ENCODE peak calls at places on chromosomes 5 and 9, in seven cellular contexts. X is body of pancreas; W is lower lobe of right lung; E is endothelial cell of umbilical vein; A is esophagus squamous epithelium; Q is CD4-positive, CD25-positive, alpha-beta regulatory T cell; G is adipocyte. B is an unnamed sample. For H3K36me3 and H3K4me1, the result is how much of the 10 kb centered on the place peaks cover.

GRCh38 chr9:108417726-108418125 is 438.1 kb downstream of the ACTL7B start:
- DNase-seq in Q (no peak), E (no peak), A (no peak), G (no peak), W (no peak), X (no peak), B (no peak)

GRCh38 chr5:73121109-73121443 is 701 bp downstream of the TMEM171 start:
- DNase-seq in G (peak), E (peak), A (no peak), X (no peak), Q (no peak), W (no peak), B (peak)

GRCh38 chr9:1978941-1979340 is 36.2 kb upstream of the SMARCA2 start:
- DNase-seq in W (peak), Q (no peak), X (peak), A (no peak), G (peak), E (no peak), B (no peak)

GRCh38 chr9:696332-697090 is 145.0 kb upstream of the DMRT1 start:
- DNase-seq in Q (no peak), G (peak), E (peak), X (peak), W (no peak), A (no peak), B (no peak)

GRCh38 chr5:179293276-179293675 is 52.0 kb downstream of the ADAMTS2 start:
- DNase-seq in G (no peak), W (no peak), A (no peak), Q (no peak), X (peak), E (no peak), B (no peak)

GRCh38 chr9:96450613-96451544 is 910 bp downstream of the HABP4 start:
- DNase-seq in A (no peak), X (peak), E (peak), Q (peak), G (peak), W (no peak), B (peak)

GRCh38 chr5:72586788-72587530 is 79.7 kb upstream of the ZNF366 start:
- DNase-seq in G (peak), Q (no peak), W (no peak), A (no peak), E (no peak), X (no peak), B (no peak)

GRCh38 chr9:17462869-17463464 is 115.9 kb upstream of the SH3GL2 start:
- DNase-seq in Q (peak), X (peak), E (peak), G (peak), W (no peak), A (no peak), B (peak)

GRCh38 chr9:107548298-107549142 is 59.0 kb upstream of the KLF4 start:
- DNase-seq in X (peak), A (no peak), Q (no peak), E (peak), W (no peak), G (peak), B (no peak)

GRCh38 chr5:74612059-74612458 is 28.5 kb downstream of the ENC1 start:
- DNase-seq in X (no peak), E (no peak), W (no peak), A (no peak), G (no peak), Q (no peak), B (no peak)

GRCh38 chr9:129644902-129645301 is 3.0 kb upstream of the ASB6 start:
- DNase-seq in W (no peak), Q (no peak), A (no peak), E (no peak), X (no peak), G (no peak), B (no peak)

GRCh38 chr5:38341641-38342040 is 83.3 kb downstream of the EGFLAM start:
- DNase-seq in E (no peak), Q (no peak), A (no peak), G (no peak), X (no peak), W (no peak), B (no peak)

GRCh38 chr5:71475788-71476384 is 20.4 kb downstream of the BDP1 start:
- DNase-seq in A (no peak), W (no peak), E (peak), X (no peak), Q (peak), G (peak), B (peak)

GRCh38 chr5:155943516-155944407 is 383.2 kb upstream of the SGCD start:
- DNase-seq in A (no peak), G (peak), E (no peak), X (peak), Q (peak), W (no peak), B (peak)

GRCh38 chr5:171845857-171846785 is 60.5 kb downstream of the SMIM23 start:
- DNase-seq in Q (no peak), G (peak), A (no peak), X (no peak), W (no peak), E (no peak), B (no peak)

GRCh38 chr5:18483386-18483785 is 849.1 kb downstream of the TAF11L14 start:
- DNase-seq in X (no peak), E (no peak), G (no peak), A (no peak), W (no peak), Q (no peak), B (no peak)

GRCh38 chr5:142012186-142012785 is 541 bp downstream of the GNPDA1 start:
- DNase-seq in G (peak), E (peak), W (peak), Q (peak), X (peak), A (no peak), B (peak)

GRCh38 chr5:142011572-142012185 is 1.1 kb downstream of the GNPDA1 start:
- DNase-seq in W (no peak), A (no peak), X (no peak), G (no peak), E (no peak), Q (no peak), B (no peak)

GRCh38 chr5:142007237-142007544 is 5.6 kb downstream of the GNPDA1 start:
- DNase-seq in X (no peak), W (no peak), G (no peak), A (no peak), Q (no peak), E (no peak), B (no peak)

GRCh38 chr5:142008813-142009212 is 4.0 kb downstream of the GNPDA1 start:
- DNase-seq in X (no peak), A (no peak), Q (no peak), G (no peak), W (no peak), E (no peak), B (no peak)

GRCh38 chr5:142009886-142010285 is 2.9 kb downstream of the GNPDA1 start:
- DNase-seq in A (no peak), W (no peak), E (no peak), X (no peak), Q (no peak), G (no peak), B (no peak)
- H3K36me3 ChIP-seq in A (under half), W (under half), E (under half), X (under half), Q (under half), G (under half), B (under half)

DNA sequence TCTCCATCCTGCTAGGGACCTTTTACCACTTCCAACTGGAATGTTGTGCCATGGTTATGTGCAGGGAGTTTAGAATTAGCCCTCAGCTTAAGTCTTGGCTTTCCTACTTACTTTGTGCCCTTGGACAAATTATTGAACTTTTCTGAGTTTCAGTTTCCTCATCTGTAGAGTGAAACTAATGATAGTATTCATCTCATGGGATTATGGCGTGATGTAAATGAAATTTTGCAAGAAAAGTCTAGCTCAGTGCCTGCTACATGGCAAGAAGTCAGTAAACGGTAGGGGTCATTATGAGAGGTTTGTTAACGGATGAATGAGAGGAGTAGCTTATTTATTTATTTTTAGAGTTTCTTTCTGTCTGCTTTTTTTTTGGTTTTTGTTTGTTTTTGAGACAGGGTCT is 1.8 kb downstream of the MVB12B start:
- DNase-seq in W (no peak), A (no peak), Q (no peak), E (no peak), G (no peak), X (no peak), B (no peak)
- H3K4me1 ChIP-seq in W (under half), A (under half), Q (under half), E (under half), G (under half), X (under half), B (under half)

GRCh38 chr9:7115606-7116005 is 357.8 kb downstream of the KDM4C start:
- DNase-seq in G (no peak), E (no peak), X (no peak), W (no peak), Q (no peak), A (no peak), B (no peak)

GRCh38 chr9:7108956-7109355 is 351.2 kb downstream of the KDM4C start:
- DNase-seq in G (peak), X (no peak), A (no peak), W (no peak), E (no peak), Q (no peak), B (no peak)

GRCh38 chr9:7111413-7111812 is 353.6 kb downstream of the KDM4C start:
- DNase-seq in E (no peak), G (no peak), A (no peak), X (no peak), W (no peak), Q (no peak), B (no peak)
- H3K36me3 ChIP-seq in E (under half), G (under half), A (under half), X (under half), W (under half), Q (under half), B (under half)

GRCh38 chr9:117000196-117000723 is 313.2 kb downstream of the TRIM32 start:
- DNase-seq in E (no peak), Q (no peak), A (no peak), X (no peak), W (no peak), G (no peak), B (no peak)
- H3K4me1 ChIP-seq in E (under half), Q (under half), A (under half), X (under half), W (under half), G (under half), B (under half)

B was measured in small intestine.